ENCODE peak calls at places on chromosome X, in five cellular contexts. V, W, K, E and D are unnamed samples.
A peak's percentile ranks its signal among the peaks of the same experiment; 100 is the strongest.

GRCh38 chrX:136130931-136131843 is 16.1 kb upstream of the FHL1 start:
- DNase-seq in V (peak; percentile 95), W (peak; percentile 45), K (peak; percentile 24), E (no peak), D (peak; percentile 75)

GRCh38 chrX:12949927-12950656 is 24.8 kb upstream of the TMSB4X start:
- DNase-seq in V (peak; percentile 87), W (no peak), K (no peak), E (no peak), D (peak; percentile 90)

GRCh38 chrX:112818114-112819012 is 22.3 kb downstream of the AMOT start:
- DNase-seq in V (no peak), W (no peak), K (no peak), E (no peak), D (no peak)

GRCh38 chrX:154419189-154419588 is 7.8 kb downstream of the TAFAZZIN start:
- DNase-seq in V (no peak), W (no peak), K (no peak), E (no peak), D (no peak)

GRCh38 chrX:108070891-108071290 is 20.5 kb downstream of the PSMD10 start:
- DNase-seq in V (peak; percentile 79), W (no peak), K (no peak), E (no peak), D (peak; percentile 60)

GRCh38 chrX:926070-926469 is 286.4 kb downstream of the CRLF2 start:
- DNase-seq in V (no peak), W (no peak), K (no peak), E (no peak), D (no peak)

GRCh38 chrX:136802515-136802914 is 21.8 kb upstream of the ARHGEF6 start:
- DNase-seq in V (no peak), W (no peak), K (no peak), E (no peak), D (no peak)

GRCh38 chrX:150038977-150039599 is 100.8 kb upstream of the EOLA2 start:
- DNase-seq in V (peak; percentile 57), W (no peak), K (no peak), E (no peak), D (peak; percentile 48)

GRCh38 chrX:149205937-149206336 is 299.2 kb downstream of the IDS start:
- DNase-seq in V (no peak), W (no peak), K (no peak), E (no peak), D (no peak)

GRCh38 chrX:131828482-131828881 is 194.6 kb upstream of the STK26 start:
- DNase-seq in V (no peak), W (no peak), K (no peak), E (no peak), D (no peak)

GRCh38 chrX:11470231-11470630 is 177.0 kb downstream of the AMELX start:
- DNase-seq in V (peak; percentile 94), W (no peak), K (no peak), E (no peak), D (peak; percentile 81)

GRCh38 chrX:77668391-77669237 is 117.4 kb downstream of the ATRX start:
- DNase-seq in V (peak; percentile 59), W (peak; percentile 1), K (no peak), E (no peak), D (peak; percentile 64)

GRCh38 chrX:155612312-155613224 is at the start of gene TMLHE:
- DNase-seq in V (peak; percentile 57), W (peak; percentile 41), K (peak; percentile 19), E (peak; percentile 61), D (peak; percentile 74)

GRCh38 chrX:112731793-112732192 is 52.1 kb upstream of the LHFPL1 start:
- DNase-seq in V (no peak), W (no peak), K (no peak), E (no peak), D (peak; percentile 44)

GRCh38 chrX:93673869-93674271 is at the start of gene FAM133A:
- DNase-seq in V (peak; percentile 73), W (no peak), K (no peak), E (no peak), D (peak; percentile 76)

GRCh38 chrX:97747346-97747745 is 863.6 kb downstream of the RPA4 start:
- DNase-seq in V (no peak), W (no peak), K (no peak), E (no peak), D (no peak)

GRCh38 chrX:52368368-52369055 is at the start of gene XAGE2:
- DNase-seq in V (no peak), W (no peak), K (no peak), E (no peak), D (no peak)

GRCh38 chrX:148466292-148466691 is 34.1 kb upstream of the AFF2 start:
- DNase-seq in V (peak; percentile 17), W (no peak), K (no peak), E (no peak), D (no peak)

GRCh38 chrX:112851161-112851779 is 10.6 kb upstream of the AMOT start:
- DNase-seq in V (no peak), W (no peak), K (no peak), E (peak; percentile 15), D (no peak)

GRCh38 chrX:10240918-10241317 is 84.1 kb downstream of the CLCN4 start:
- DNase-seq in V (peak; percentile 90), W (no peak), K (no peak), E (no peak), D (peak; percentile 81)

GRCh38 chrX:129706395-129707072 is 32.2 kb upstream of the XPNPEP2 start:
- DNase-seq in V (no peak), W (no peak), K (no peak), E (no peak), D (no peak)

GRCh38 chrX:153878969-153879653 is 6.9 kb downstream of the L1CAM start:
- DNase-seq in V (no peak), W (no peak), K (no peak), E (peak; percentile 60), D (no peak)

GRCh38 chrX:49139713-49140112 is 16.2 kb upstream of the GPKOW start:
- DNase-seq in V (no peak), W (peak; percentile 24), K (no peak), E (no peak), D (no peak)

GRCh38 chrX:130719399-130719798 is 183.6 kb downstream of the ENOX2 start:
- DNase-seq in V (no peak), W (no peak), K (no peak), E (peak; percentile 31), D (no peak)

GRCh38 chrX:11386001-11386523 is 92.8 kb downstream of the AMELX start:
- DNase-seq in V (peak; percentile 77), W (no peak), K (no peak), E (no peak), D (peak; percentile 68)

DNA sequence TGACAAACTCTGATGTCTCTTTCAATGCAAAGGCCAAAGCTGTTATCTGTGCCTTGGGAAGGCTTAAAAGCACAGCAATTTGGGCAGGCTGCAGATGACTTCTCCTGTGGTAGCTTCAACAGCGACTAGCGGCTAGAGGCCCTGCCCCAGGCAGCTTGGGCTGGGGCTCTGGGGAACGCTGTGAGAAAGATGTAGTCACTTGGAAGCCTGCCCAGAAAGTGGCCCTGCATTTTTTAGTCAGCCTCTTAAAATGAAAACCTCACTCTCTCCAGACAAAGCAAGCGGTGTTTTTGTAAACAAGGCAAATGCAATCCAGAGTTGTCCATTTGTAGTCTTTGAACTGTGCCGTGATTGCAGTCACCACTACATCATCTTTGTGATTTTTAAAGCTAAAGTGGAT is 27.5 kb downstream of the PCYT1B start:
- DNase-seq in V (peak; percentile 60), W (peak; percentile 36), K (no peak), E (no peak), D (peak; percentile 63)
- TF ChIP-seq EZH2 in V (no peak), W (no peak), K (no peak), E (no peak), D (no peak)

GRCh38 chrX:72304877-72305276 is 837 bp downstream of the CITED1 start:
- DNase-seq in V (no peak), W (no peak), K (no peak), E (peak; percentile 59), D (peak; percentile 20)

GRCh38 chrX:72307646-72308051 is 1.9 kb upstream of the CITED1 start:
- DNase-seq in V (no peak), W (no peak), K (no peak), E (peak; percentile 33), D (peak; percentile 5)

GRCh38 chrX:72305286-72306084 is at the start of gene CITED1:
- DNase-seq in V (peak; percentile 2), W (no peak), K (no peak), E (peak; percentile 54), D (peak; percentile 39)

GRCh38 chrX:72306851-72307645 is 1.3 kb upstream of the CITED1 start:
- DNase-seq in V (peak; percentile 73), W (peak; percentile 17), K (peak; percentile 22), E (peak; percentile 79), D (peak; percentile 72)

GRCh38 chrX:72306085-72306801 is 529 bp upstream of the CITED1 start:
- DNase-seq in V (peak; percentile 6), W (no peak), K (no peak), E (peak; percentile 54), D (peak; percentile 32)
- TF ChIP-seq EZH2 in V (no peak), W (no peak), K (no peak), E (no peak), D (peak; percentile 35)

GRCh38 chrX:43971966-43972961 is 926 bp downstream of the NDP start:
- DNase-seq in V (peak; percentile 51), W (no peak), K (no peak), E (no peak), D (no peak)

GRCh38 chrX:43975747-43976146 is 2.6 kb upstream of the NDP start:
- DNase-seq in V (no peak), W (no peak), K (no peak), E (no peak), D (no peak)

GRCh38 chrX:43974076-43974475 is 886 bp upstream of the NDP start:
- DNase-seq in V (no peak), W (no peak), K (no peak), E (no peak), D (no peak)

GRCh38 chrX:43974736-43975135 is 1.5 kb upstream of the NDP start:
- DNase-seq in V (no peak), W (no peak), K (no peak), E (no peak), D (peak; percentile 18)

GRCh38 chrX:43973249-43973672 is at the start of gene NDP:
- DNase-seq in V (peak; percentile 13), W (no peak), K (no peak), E (peak; percentile 39), D (peak; percentile 34)
- TF ChIP-seq EZH2 in V (no peak), W (no peak), K (no peak), E (no peak), D (no peak)

GRCh38 chrX:17656035-17656418 is 81.3 kb upstream of the SCML1 start:
- DNase-seq in V (no peak), W (no peak), K (no peak), E (peak; percentile 36), D (peak; percentile 17)
- TF ChIP-seq EZH2 in V (no peak), W (no peak), K (no peak), E (no peak), D (no peak)